ENCODE peak calls at places on chromosome 17, in eight cellular contexts. D, O, K, S, F, P, Q and H are unnamed samples.

GRCh38 chr17:6163632-6164319 is 93.6 kb downstream of the WSCD1 start:
- DNase-seq in O (no peak), F (peak; percentile 88), D (no peak), S (peak; percentile 2), Q (no peak), K (no peak), P (no peak), H (peak; percentile 4)

GRCh38 chr17:47244697-47245096 is 8.9 kb upstream of the ITGB3 start:
- DNase-seq in F (no peak), P (no peak), S (no peak), K (no peak), Q (no peak), O (no peak), D (no peak), H (no peak)

GRCh38 chr17:28518132-28518531 is 12.0 kb downstream of the FOXN1 start:
- DNase-seq in K (no peak), S (no peak), Q (no peak), F (no peak), O (no peak), P (no peak), D (no peak), H (no peak)

GRCh38 chr17:13541032-13541480 is 60.7 kb downstream of the HS3ST3A1 start:
- DNase-seq in S (peak; percentile 83), F (peak; percentile 76), P (no peak), O (peak; percentile 92), D (peak; percentile 96), Q (no peak), K (peak; percentile 96), H (peak; percentile 98)

GRCh38 chr17:69523252-69523861 is 108.9 kb downstream of the MAP2K6 start:
- DNase-seq in D (peak; percentile 72), Q (no peak), S (peak; percentile 46), O (peak; percentile 70), P (peak; percentile 10), F (peak; percentile 76), K (no peak), H (peak; percentile 47)

GRCh38 chr17:16255481-16255901 is 38.5 kb downstream of the PIGL start:
- DNase-seq in F (no peak), D (no peak), S (no peak), K (peak; percentile 10), Q (no peak), P (peak; percentile 34), O (peak; percentile 24), H (no peak)

GRCh38 chr17:73984981-73985380 is 218.5 kb upstream of the RPL38 start:
- DNase-seq in K (no peak), F (no peak), S (no peak), D (no peak), Q (no peak), O (no peak), P (no peak), H (no peak)

GRCh38 chr17:59439261-59439660 is 107.8 kb downstream of the YPEL2 start:
- DNase-seq in F (no peak), P (no peak), Q (no peak), S (no peak), O (no peak), K (no peak), D (no peak), H (peak; percentile 11)

GRCh38 chr17:38355256-38355655 is 3.6 kb downstream of the SOCS7 start:
- DNase-seq in O (no peak), Q (no peak), S (no peak), K (no peak), D (no peak), F (no peak), P (no peak), H (no peak)